ENCODE peak calls at places on chromosomes 1 and 21, in four cellular contexts. One of them, this sample, is unnamed.

GRCh38 chr1:3606779-3607702 is 4.3 kb downstream of the MEGF6 start:
- DNase-seq in dorsolateral prefrontal cortex: no peak
- DNase-seq in transverse colon: no peak
- DNase-seq in iris pigment epithelial cell: no peak
- DNase-seq in this sample: no peak

GRCh38 chr1:47562799-47563198 is 125.0 kb downstream of the FOXD2 start:
- DNase-seq in iris pigment epithelial cell: no peak
- DNase-seq in dorsolateral prefrontal cortex: no peak
- DNase-seq in transverse colon: no peak
- DNase-seq in this sample: no peak

GRCh38 chr1:41152622-41153044 is 89.5 kb downstream of the SCMH1 start:
- DNase-seq in transverse colon: no peak
- DNase-seq in dorsolateral prefrontal cortex: no peak
- DNase-seq in iris pigment epithelial cell: peak
- DNase-seq in this sample: no peak

GRCh38 chr1:98991127-98992003 is 13.3 kb downstream of the PLPPR5 start:
- DNase-seq in transverse colon: no peak
- DNase-seq in iris pigment epithelial cell: peak
- DNase-seq in dorsolateral prefrontal cortex: no peak
- DNase-seq in this sample: no peak

GRCh38 chr21:39441502-39442475 is 3.8 kb downstream of the LCA5L start:
- DNase-seq in transverse colon: no peak
- DNase-seq in dorsolateral prefrontal cortex: no peak
- DNase-seq in iris pigment epithelial cell: peak
- DNase-seq in this sample: no peak

GRCh38 chr1:27633640-27634165 is 1.3 kb downstream of the FGR start:
- DNase-seq in iris pigment epithelial cell: no peak
- DNase-seq in dorsolateral prefrontal cortex: no peak
- DNase-seq in transverse colon: no peak
- DNase-seq in this sample: no peak

GRCh38 chr1:100955322-100955721 is 59.4 kb downstream of the SLC30A7 start:
- DNase-seq in iris pigment epithelial cell: peak
- DNase-seq in dorsolateral prefrontal cortex: no peak
- DNase-seq in transverse colon: no peak
- DNase-seq in this sample: no peak

GRCh38 chr1:37034301-37035013 is at the start of gene GRIK3:
- DNase-seq in iris pigment epithelial cell: no peak
- DNase-seq in transverse colon: no peak
- DNase-seq in dorsolateral prefrontal cortex: peak
- DNase-seq in this sample: no peak

GRCh38 chr1:234722267-234722704 is 112.3 kb upstream of the IRF2BP2 start:
- DNase-seq in dorsolateral prefrontal cortex: no peak
- DNase-seq in iris pigment epithelial cell: no peak
- DNase-seq in transverse colon: no peak
- DNase-seq in this sample: no peak

GRCh38 chr1:40313958-40314720 is 2.9 kb downstream of the COL9A2 start:
- DNase-seq in iris pigment epithelial cell: no peak
- DNase-seq in transverse colon: no peak
- DNase-seq in dorsolateral prefrontal cortex: no peak
- DNase-seq in this sample: no peak

GRCh38 chr1:66618390-66618789 is 84.4 kb downstream of the SGIP1 start:
- DNase-seq in transverse colon: no peak
- DNase-seq in dorsolateral prefrontal cortex: no peak
- DNase-seq in iris pigment epithelial cell: peak
- DNase-seq in this sample: no peak

GRCh38 chr1:67333603-67334002 is 25.9 kb downstream of the IL12RB2 start:
- DNase-seq in transverse colon: no peak
- DNase-seq in iris pigment epithelial cell: no peak
- DNase-seq in dorsolateral prefrontal cortex: no peak
- DNase-seq in this sample: no peak

GRCh38 chr1:20102875-20103274 is 16.5 kb downstream of the PLA2G2D start:
- DNase-seq in iris pigment epithelial cell: peak
- DNase-seq in dorsolateral prefrontal cortex: no peak
- DNase-seq in transverse colon: no peak
- DNase-seq in this sample: no peak

GRCh38 chr1:38009088-38009840 is 3.3 kb upstream of the UTP11 start:
- DNase-seq in iris pigment epithelial cell: peak
- DNase-seq in dorsolateral prefrontal cortex: no peak
- DNase-seq in transverse colon: no peak
- DNase-seq in this sample: no peak

GRCh38 chr21:46418265-46418946 is 40.3 kb upstream of the DIP2A start:
- DNase-seq in iris pigment epithelial cell: no peak
- DNase-seq in dorsolateral prefrontal cortex: no peak
- DNase-seq in transverse colon: no peak
- DNase-seq in this sample: no peak

GRCh38 chr21:36035381-36035791 is 24.9 kb downstream of the SETD4 start:
- DNase-seq in iris pigment epithelial cell: no peak
- DNase-seq in dorsolateral prefrontal cortex: no peak
- DNase-seq in transverse colon: no peak
- DNase-seq in this sample: no peak

GRCh38 chr1:208203848-208204609 is 40.2 kb downstream of the PLXNA2 start:
- DNase-seq in transverse colon: no peak
- DNase-seq in dorsolateral prefrontal cortex: no peak
- DNase-seq in iris pigment epithelial cell: peak
- DNase-seq in this sample: no peak

GRCh38 chr1:192904438-192904895 is 95.6 kb downstream of the RGS2 start:
- DNase-seq in dorsolateral prefrontal cortex: no peak
- DNase-seq in transverse colon: no peak
- DNase-seq in iris pigment epithelial cell: peak
- DNase-seq in this sample: no peak

GRCh38 chr1:1120866-1121563 is 5.1 kb upstream of the C1orf159 start:
- DNase-seq in transverse colon: peak
- DNase-seq in dorsolateral prefrontal cortex: no peak
- DNase-seq in iris pigment epithelial cell: no peak
- DNase-seq in this sample: peak

This sample was measured in left colon.